ENCODE peak calls at places on chromosomes 12 and 14, in seven cellular contexts. E is GM12891, Y is SK-N-SH, N is H1, A is K562, D is HepG2, Z is GM12878. F is an unnamed sample.

GRCh38 chr12:114393569-114393968 is 12.4 kb downstream of the TBX5 start:
- DNase-seq in E (no peak), Y (no peak), N (no peak), A (no peak), D (no peak), Z (no peak), F (no peak)

GRCh38 chr12:101935769-101936741 is 58.7 kb downstream of the DRAM1 start:
- DNase-seq in E (no peak), Y (no peak), N (no peak), A (no peak), D (no peak), Z (peak; percentile 94), F (no peak)

GRCh38 chr12:70180140-70180539 is 63.1 kb upstream of the CNOT2 start:
- DNase-seq in E (no peak), Y (no peak), N (no peak), A (no peak), D (no peak), Z (no peak), F (no peak)

GRCh38 chr12:108560321-108560721 is 652 bp downstream of the SART3 start:
- DNase-seq in E (no peak), Y (no peak), N (no peak), A (no peak), D (peak; percentile 28), Z (no peak), F (no peak)

GRCh38 chr12:76529226-76529918 is 30.2 kb downstream of the OSBPL8 start:
- DNase-seq in E (no peak), Y (no peak), N (no peak), A (peak; percentile 21), D (peak; percentile 75), Z (no peak), F (no peak)

GRCh38 chr14:36661506-36662257 is at the start of gene PAX9:
- DNase-seq in E (no peak), Y (peak; percentile 78), N (peak; percentile 96), A (peak; percentile 93), D (peak; percentile 39), Z (peak; percentile 23), F (no peak)

GRCh38 chr14:24094839-24095195 is 706 bp downstream of the PCK2 start:
- DNase-seq in E (no peak), Y (no peak), N (no peak), A (no peak), D (no peak), Z (no peak), F (no peak)

GRCh38 chr12:42698213-42698612 is 108.7 kb upstream of the PRICKLE1 start:
- DNase-seq in E (no peak), Y (no peak), N (no peak), A (no peak), D (no peak), Z (no peak), F (no peak)

GRCh38 chr12:14340371-14340770 is 25.1 kb upstream of the ATF7IP start:
- DNase-seq in E (no peak), Y (no peak), N (no peak), A (no peak), D (no peak), Z (no peak), F (no peak)

GRCh38 chr14:48665077-48665784 is 920.9 kb downstream of the RPS29 start:
- DNase-seq in E (no peak), Y (no peak), N (no peak), A (no peak), D (no peak), Z (no peak), F (no peak)

GRCh38 chr14:77139540-77140342 is 1.9 kb downstream of the ZDHHC22 start:
- DNase-seq in E (peak; percentile 66), Y (peak; percentile 90), N (peak; percentile 93), A (peak; percentile 66), D (peak; percentile 29), Z (no peak), F (peak; percentile 60)

GRCh38 chr14:29548948-29549370 is 378.7 kb downstream of the PRKD1 start:
- DNase-seq in E (peak; percentile 12), Y (peak; percentile 23), N (no peak), A (peak; percentile 50), D (peak; percentile 70), Z (peak; percentile 5), F (no peak)

GRCh38 chr14:90489916-90490726 is 93.3 kb downstream of the CALM1 start:
- DNase-seq in E (no peak), Y (peak; percentile 47), N (peak; percentile 23), A (peak; percentile 67), D (no peak), Z (no peak), F (no peak)

GRCh38 chr14:56244138-56244789 is 126.1 kb downstream of the PELI2 start:
- DNase-seq in E (no peak), Y (no peak), N (no peak), A (no peak), D (no peak), Z (no peak), F (no peak)

GRCh38 chr14:34018125-34018524 is 67.3 kb upstream of the EGLN3 start:
- DNase-seq in E (no peak), Y (no peak), N (no peak), A (no peak), D (no peak), Z (no peak), F (no peak)

GRCh38 chr12:645563-646071 is 17.6 kb downstream of the NINJ2 start:
- DNase-seq in E (no peak), Y (no peak), N (no peak), A (peak; percentile 61), D (peak; percentile 79), Z (no peak), F (no peak)

GRCh38 chr14:72776701-72777255 is 117.1 kb downstream of the DPF3 start:
- DNase-seq in E (no peak), Y (no peak), N (no peak), A (peak; percentile 21), D (peak; percentile 91), Z (no peak), F (no peak)

GRCh38 chr12:76006028-76006916 is 25.3 kb downstream of the PHLDA1 start:
- DNase-seq in E (no peak), Y (no peak), N (no peak), A (no peak), D (no peak), Z (no peak), F (no peak)

GRCh38 chr14:96797943-96798349 is 764 bp downstream of the VRK1 start:
- DNase-seq in E (peak; percentile 24), Y (peak; percentile 45), N (no peak), A (peak; percentile 20), D (peak; percentile 20), Z (no peak), F (peak; percentile 19)

GRCh38 chr12:124397807-124398577 is 103.1 kb downstream of the RFLNA start:
- DNase-seq in E (no peak), Y (no peak), N (no peak), A (peak; percentile 35), D (no peak), Z (no peak), F (no peak)
- TF ChIP-seq POLR2AphosphoS5 in E (no peak), Y (no peak), N (no peak), A (no peak), D (no peak), Z (no peak), F (no peak)

GRCh38 chr14:60553855-60554254 is 44.9 kb downstream of the SIX6 start:
- DNase-seq in E (no peak), Y (no peak), N (no peak), A (no peak), D (no peak), Z (no peak), F (no peak)
- TF ChIP-seq TAF1 in E (no peak), Y (no peak), N (no peak), A (no peak), D (no peak), Z (no peak), F (no peak)

DNA sequence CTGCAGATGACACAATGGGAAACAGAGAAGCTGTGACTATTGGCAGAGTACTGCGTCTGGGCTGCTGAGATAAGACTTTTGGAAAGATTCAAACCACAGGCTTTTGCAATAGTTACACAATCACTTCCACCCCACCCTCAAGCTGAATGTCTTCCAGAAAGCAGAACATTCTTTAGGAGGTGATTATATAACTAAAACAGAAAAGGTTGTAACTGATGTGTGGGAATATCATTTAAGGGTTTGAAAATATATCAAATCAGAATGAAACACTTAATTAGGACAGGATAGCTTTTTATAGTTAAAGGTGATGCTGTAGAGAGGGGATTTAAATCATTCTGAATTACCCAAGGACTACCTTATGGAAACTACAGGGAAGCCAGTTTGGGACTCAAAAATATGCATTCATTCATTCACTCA is 75.2 kb upstream of the TMPO start:
- DNase-seq in E (no peak), Y (no peak), N (no peak), A (peak; percentile 87), D (no peak), Z (no peak), F (no peak)
- TF ChIP-seq POLR2AphosphoS5 in E (no peak), Y (no peak), N (no peak), A (peak; percentile 95), D (no peak), Z (no peak), F (no peak)

DNA sequence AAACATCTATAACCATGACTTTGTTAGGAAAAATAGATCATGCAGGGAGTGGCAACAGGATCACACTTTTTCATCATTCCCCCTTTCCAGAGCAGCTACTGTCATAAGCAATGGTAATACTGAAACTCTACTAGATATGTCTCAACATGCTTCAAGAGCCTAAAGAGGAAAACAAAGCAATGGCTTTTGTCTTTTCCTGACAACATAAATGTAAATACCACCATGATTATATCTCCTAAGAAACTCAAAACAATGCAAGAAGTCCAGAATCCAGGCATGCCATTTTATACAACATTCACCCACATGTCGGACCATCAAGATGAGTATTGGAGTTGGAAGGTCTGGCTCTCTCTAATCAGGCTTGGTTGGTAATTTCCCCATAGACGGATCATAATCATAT is 78.7 kb downstream of the KIF21A start:
- DNase-seq in E (no peak), Y (no peak), N (no peak), A (no peak), D (no peak), Z (no peak), F (no peak)
- TF ChIP-seq TAF1 in E (no peak), Y (no peak), N (no peak), A (no peak), D (no peak), Z (no peak), F (no peak)

F was measured in GM12892.